ENCODE peak calls at places on chromosome 6, in five cellular contexts. W, J, L, Y and R are unnamed samples. For H3K9me3, the result is how much of the 10 kb centered on the place peaks cover.

GRCh38 chr6:147852772-147853171 is 344.3 kb downstream of the SAMD5 start:
- DNase-seq in Y (no peak), J (no peak), W (no peak), L (no peak), R (no peak)

GRCh38 chr6:117200067-117200466 is 65.3 kb upstream of the VGLL2 start:
- DNase-seq in J (no peak), W (no peak), L (no peak), Y (no peak), R (no peak)

GRCh38 chr6:133893324-133893692 is 4.4 kb downstream of the TCF21 start:
- DNase-seq in J (no peak), L (no peak), W (no peak), Y (no peak), R (no peak)

GRCh38 chr6:52731719-52732118 is 31.6 kb downstream of the GSTA2 start:
- DNase-seq in L (no peak), W (no peak), J (no peak), Y (no peak), R (no peak)

GRCh38 chr6:166866839-166867637 is 89.3 kb downstream of the RNASET2 start:
- DNase-seq in J (no peak), W (no peak), L (peak), Y (no peak), R (no peak)

GRCh38 chr6:91476000-91476399 is 889.1 kb upstream of the MAP3K7 start:
- DNase-seq in W (no peak), J (peak), Y (no peak), L (no peak), R (no peak)

GRCh38 chr6:154096316-154096715 is 57.3 kb downstream of the OPRM1 start:
- DNase-seq in W (no peak), L (no peak), Y (no peak), J (no peak), R (no peak)

GRCh38 chr6:125393449-125393858 is 91.7 kb upstream of the HDDC2 start:
- DNase-seq in L (no peak), Y (no peak), J (no peak), W (no peak), R (no peak)

GRCh38 chr6:36911946-36912555 is 26.3 kb downstream of the C6orf89 start:
- DNase-seq in W (no peak), J (no peak), L (no peak), Y (no peak), R (no peak)

GRCh38 chr6:109527989-109528388 is 45.0 kb upstream of the ZBTB24 start:
- DNase-seq in L (no peak), W (no peak), J (no peak), Y (no peak), R (no peak)

GRCh38 chr6:90714319-90714718 is 127.4 kb upstream of the MAP3K7 start:
- DNase-seq in L (no peak), W (no peak), Y (no peak), J (no peak), R (no peak)

GRCh38 chr6:34041385-34041784 is 104.5 kb downstream of the GRM4 start:
- DNase-seq in J (no peak), Y (no peak), L (no peak), W (no peak), R (no peak)

GRCh38 chr6:77740380-77740779 is 87.5 kb downstream of the MEI4 start:
- DNase-seq in W (no peak), L (no peak), J (peak), Y (no peak), R (no peak)

GRCh38 chr6:154951400-154952200 is 43.5 kb upstream of the TIAM2 start:
- DNase-seq in J (no peak), Y (no peak), L (no peak), W (no peak), R (no peak)

GRCh38 chr6:79234150-79235022 is at the start of gene HMGN3:
- DNase-seq in L (peak), W (peak), Y (peak), J (peak), R (peak)

GRCh38 chr6:155147958-155148663 is 115.7 kb upstream of the CLDN20 start:
- DNase-seq in Y (no peak), J (no peak), L (no peak), W (no peak), R (no peak)

GRCh38 chr6:166567107-166567506 is 19.4 kb downstream of the RAMACL start:
- DNase-seq in W (no peak), J (peak), Y (no peak), L (no peak), R (no peak)

GRCh38 chr6:73263570-73263909 is 544 bp upstream of the KHDC1 start:
- DNase-seq in J (no peak), Y (no peak), L (no peak), W (no peak), R (no peak)

GRCh38 chr6:44119704-44120262 is 7.5 kb downstream of the MRPL14 start:
- DNase-seq in L (no peak), Y (no peak), J (no peak), W (no peak), R (no peak)

GRCh38 chr6:133741375-133741861 is 147.5 kb upstream of the TCF21 start:
- DNase-seq in L (no peak), Y (no peak), W (no peak), J (no peak), R (no peak)

GRCh38 chr6:3940703-3941102 is 91.5 kb downstream of the FAM50B start:
- DNase-seq in Y (no peak), J (no peak), W (no peak), L (no peak), R (no peak)

GRCh38 chr6:135322427-135323201 is 141.5 kb downstream of the MYB start:
- DNase-seq in J (no peak), L (no peak), Y (no peak), W (no peak), R (no peak)

GRCh38 chr6:126056355-126057004 is 70.1 kb downstream of the TRMT11 start:
- DNase-seq in J (no peak), L (no peak), Y (no peak), W (no peak), R (no peak)

GRCh38 chr6:70841115-70841514 is 115.7 kb downstream of the B3GAT2 start:
- DNase-seq in Y (no peak), W (no peak), J (no peak), L (no peak), R (no peak)

GRCh38 chr6:52076791-52077179 is 10.6 kb downstream of the PKHD1 start:
- DNase-seq in J (no peak), L (no peak), Y (no peak), W (no peak), R (no peak)

GRCh38 chr6:163288915-163289314 is 125.6 kb upstream of the QKI start:
- DNase-seq in J (no peak), L (no peak), W (no peak), Y (no peak), R (no peak)

GRCh38 chr6:136738178-136739057 is 53.9 kb downstream of the MAP3K5 start:
- DNase-seq in J (no peak), L (no peak), W (no peak), Y (no peak), R (no peak)

GRCh38 chr6:133055527-133055966 is 185.6 kb upstream of the EYA4 start:
- DNase-seq in Y (no peak), W (peak), L (no peak), J (no peak), R (no peak)

GRCh38 chr6:134307870-134308269 is 10.0 kb downstream of the SGK1 start:
- DNase-seq in W (no peak), J (no peak), L (no peak), Y (no peak), R (no peak)

GRCh38 chr6:106082735-106083398 is 3.3 kb upstream of the PRDM1 start:
- DNase-seq in W (no peak), Y (no peak), L (no peak), J (no peak), R (no peak)

GRCh38 chr6:119347466-119348307 is 1.9 kb downstream of the MAN1A1 start:
- DNase-seq in Y (no peak), J (no peak), L (peak), W (no peak), R (no peak)

GRCh38 chr6:107554326-107554725 is 64.4 kb downstream of the SOBP start:
- DNase-seq in Y (no peak), W (no peak), L (no peak), J (no peak), R (no peak)

GRCh38 chr6:140537211-140537610 is 1162.8 kb upstream of the CITED2 start:
- DNase-seq in L (no peak), Y (no peak), J (peak), W (no peak), R (no peak)

GRCh38 chr6:140535511-140535910 is 1161.1 kb upstream of the CITED2 start:
- DNase-seq in J (no peak), Y (no peak), L (no peak), W (no peak), R (no peak)

GRCh38 chr6:140540743-140541142 is 1166.3 kb upstream of the CITED2 start:
- DNase-seq in L (no peak), W (no peak), J (no peak), Y (no peak), R (no peak)

GRCh38 chr6:140538926-140539325 is 1164.5 kb upstream of the CITED2 start:
- DNase-seq in W (no peak), Y (no peak), L (no peak), J (no peak), R (no peak)

GRCh38 chr6:140537834-140538680 is 1163.6 kb upstream of the CITED2 start:
- DNase-seq in W (no peak), Y (no peak), J (peak), L (no peak), R (peak)
- H3K9me3 ChIP-seq in W (under half), Y (under half), J (under half), L (under half), R (under half)

GRCh38 chr6:170081556-170081955 is 209.3 kb downstream of the DLL1 start:
- DNase-seq in Y (no peak), J (no peak), W (no peak), L (no peak), R (no peak)
- H3K4me3 ChIP-seq in Y (no peak), J (no peak), W (no peak), L (no peak), R (no peak)

GRCh38 chr6:2902470-2902762 is 693 bp downstream of the SERPINB9 start:
- DNase-seq in J (no peak), L (no peak), W (no peak), Y (no peak), R (no peak)
- TF ChIP-seq POLR2AphosphoS5 in J (no peak), L (no peak), W (no peak), Y (no peak), R (no peak)

GRCh38 chr6:84358581-84358980 is 131.1 kb upstream of the CEP162 start:
- DNase-seq in Y (no peak), L (no peak), W (no peak), J (no peak), R (no peak)
- H3K9me3 ChIP-seq in Y (under half), L (under half), W (under half), J (under half), R (under half)

GRCh38 chr6:111759413-111759835 is 113.8 kb downstream of the FYN start:
- DNase-seq in Y (no peak), L (no peak), W (no peak), J (no peak), R (no peak)
- H3K4me3 ChIP-seq in Y (peak), L (no peak), W (no peak), J (no peak), R (peak)

GRCh38 chr6:157304840-157305675 is 18.3 kb downstream of the TMEM242 start:
- DNase-seq in J (no peak), Y (no peak), L (peak), W (no peak), R (no peak)
- TF ChIP-seq POLR2AphosphoS5 in J (no peak), Y (no peak), L (no peak), W (no peak), R (no peak)

GRCh38 chr6:54083301-54083700 is 27.9 kb upstream of the MLIP start:
- DNase-seq in Y (no peak), W (no peak), L (no peak), J (no peak), R (no peak)
- H3K9me3 ChIP-seq in Y (under half), W (under half), L (under half), J (under half), R (under half)

DNA sequence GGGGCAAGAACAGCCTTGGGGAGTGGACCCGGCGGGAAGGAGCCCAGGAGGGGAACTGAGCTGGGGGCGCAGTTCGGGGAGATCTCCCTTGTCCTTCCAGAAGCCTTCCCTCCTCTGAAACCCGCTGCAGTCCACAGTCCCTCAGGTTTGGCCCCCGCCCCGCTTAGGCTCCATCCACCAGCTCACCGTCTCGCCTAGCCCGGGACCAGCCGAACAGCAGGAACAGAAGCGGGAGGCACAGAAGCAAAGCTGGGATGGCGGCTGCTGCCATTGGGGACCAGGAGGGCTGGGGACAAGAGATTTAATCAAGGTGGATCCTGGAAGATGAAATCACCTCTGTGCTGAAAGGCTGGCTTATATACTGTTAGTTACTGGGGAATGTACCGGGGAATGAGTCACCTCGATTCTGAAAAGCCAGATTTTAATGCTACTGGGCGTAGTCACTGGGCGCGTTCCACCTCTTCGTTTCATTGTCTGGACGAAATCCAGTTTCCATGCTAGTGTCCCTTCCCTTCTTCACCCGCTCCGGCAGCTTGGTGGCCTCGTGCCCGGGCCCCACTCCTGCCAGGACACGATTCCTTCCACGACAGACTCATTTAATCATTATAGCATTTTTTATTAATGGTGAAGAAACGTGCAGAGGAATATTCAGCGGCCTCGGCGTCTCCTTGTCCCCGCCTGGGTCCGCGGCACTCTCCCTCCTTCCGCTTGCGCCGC is at the start of gene RAET1L:
- DNase-seq in Y (peak), J (no peak), W (no peak), L (peak), R (no peak)
- H3K4me3 ChIP-seq in Y (peak), J (no peak), W (peak), L (peak), R (peak)

GRCh38 chr6:25968769-25969168 is 6.2 kb downstream of the TRIM38 start:
- DNase-seq in W (no peak), Y (no peak), J (no peak), L (no peak), R (no peak)

GRCh38 chr6:25972902-25973301 is 10.3 kb downstream of the TRIM38 start:
- DNase-seq in L (no peak), W (no peak), Y (no peak), J (no peak), R (no peak)

GRCh38 chr6:25972128-25972527 is 9.5 kb downstream of the TRIM38 start:
- DNase-seq in J (no peak), L (no peak), Y (no peak), W (no peak), R (no peak)

GRCh38 chr6:25973923-25974555 is 11.4 kb downstream of the TRIM38 start:
- DNase-seq in L (peak), W (no peak), J (no peak), Y (no peak), R (no peak)

DNA sequence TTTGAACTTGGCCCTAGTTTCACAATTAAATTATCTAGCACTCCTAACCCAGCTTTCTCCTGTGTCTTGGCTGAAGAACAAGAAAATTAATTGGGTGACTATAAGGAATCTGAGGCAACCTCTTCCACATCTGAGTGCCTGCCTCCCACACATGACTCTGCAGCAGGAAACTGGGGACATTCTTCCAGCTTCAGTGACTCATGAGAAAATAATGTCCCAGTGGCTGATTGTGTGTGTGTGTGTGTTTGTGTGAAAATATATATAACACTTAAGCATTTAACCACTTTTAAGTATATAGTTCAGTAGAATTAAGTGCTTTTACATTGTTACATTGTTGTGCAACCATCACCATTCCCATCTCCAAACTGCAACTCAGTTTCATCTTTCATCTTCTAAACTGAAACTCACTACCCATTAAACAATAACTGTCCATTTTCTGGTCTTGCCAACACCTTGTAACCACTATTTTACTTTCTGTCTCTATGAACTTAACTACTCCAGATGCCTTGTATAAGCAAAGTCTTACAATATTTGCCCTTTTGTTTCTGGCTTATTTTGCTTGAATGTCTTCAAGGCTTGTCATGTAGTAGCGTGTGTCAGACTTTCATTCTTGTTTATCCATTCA is 8.7 kb downstream of the TRIM38 start:
- DNase-seq in L (no peak), J (peak), W (no peak), Y (no peak), R (no peak)
- TF ChIP-seq POLR2AphosphoS5 in L (no peak), J (no peak), W (no peak), Y (no peak), R (peak)

DNA sequence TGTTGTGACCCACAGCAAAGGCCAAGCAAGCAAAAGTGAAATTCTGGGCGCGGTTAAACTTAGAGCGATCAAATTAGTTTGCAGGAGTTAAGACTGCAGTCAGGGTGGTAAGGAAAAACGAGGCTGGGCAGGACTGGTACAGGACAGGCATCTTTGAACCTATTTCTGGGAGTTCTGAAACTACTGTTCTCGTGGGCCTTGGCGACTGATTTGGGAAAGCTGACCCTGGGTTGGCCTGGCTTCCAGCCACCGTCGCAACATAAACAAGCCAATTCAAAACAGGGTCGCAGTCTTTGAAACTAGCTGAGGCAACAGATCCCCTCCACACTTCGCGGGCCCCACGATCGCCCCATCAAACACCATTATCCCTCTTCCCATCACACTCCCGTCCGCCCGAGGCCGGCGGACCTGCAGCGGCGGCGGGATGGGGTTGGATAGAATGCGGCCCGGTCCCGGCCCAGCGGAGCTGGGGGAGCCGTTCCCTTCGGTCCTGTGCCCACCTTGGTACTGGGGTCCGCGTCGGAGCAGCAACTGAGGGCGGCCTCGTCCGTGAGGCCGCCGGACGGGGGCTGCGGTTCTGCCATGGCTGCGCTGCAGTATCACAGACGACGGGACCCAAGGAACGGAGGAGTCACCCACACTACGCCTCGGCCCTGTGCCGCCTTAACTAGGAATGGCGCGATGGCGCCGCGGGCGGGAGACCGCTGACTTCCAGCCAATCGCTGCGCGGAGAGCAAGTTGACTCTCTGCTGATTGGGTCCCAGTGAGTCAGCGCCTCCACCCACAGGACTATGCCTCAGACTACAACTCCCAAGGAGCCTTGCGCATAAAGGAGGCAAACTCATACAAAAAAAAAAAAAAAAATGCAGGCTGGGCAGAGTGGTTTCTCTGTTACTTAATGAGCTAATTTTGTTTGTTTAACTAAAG is at the start of gene GLO1:
- DNase-seq in W (peak), Y (peak), L (peak), J (peak), R (peak)
- H3K9me3 ChIP-seq in W (under half), Y (under half), L (under half), J (under half), R (under half)